ENCODE peak calls at places on chromosome 11, in four cellular contexts. B is neuronal stem cell, O is K562, V is MM.1S. K is an unnamed sample.

GRCh38 chr11:19763315-19763714 is 50.7 kb downstream of the NAV2 start:
- DNase-seq in O (no peak), B (no peak), V (no peak), K (no peak)

GRCh38 chr11:93073026-93073425 is 103.6 kb downstream of the MTNR1B start:
- DNase-seq in B (no peak), O (no peak), V (no peak), K (no peak)

GRCh38 chr11:123702137-123702536 is 39.3 kb downstream of the ZNF202 start:
- DNase-seq in O (no peak), B (no peak), V (no peak), K (no peak)

GRCh38 chr11:48354677-48355076 is 11.6 kb downstream of the OR4C5 start:
- DNase-seq in O (no peak), V (no peak), B (no peak), K (no peak)

GRCh38 chr11:121206810-121207209 is 85.8 kb upstream of the SC5D start:
- DNase-seq in V (no peak), O (no peak), B (no peak), K (no peak)

GRCh38 chr11:75313457-75314272 is 37.8 kb downstream of the ARRB1 start:
- DNase-seq in O (peak), B (no peak), V (no peak), K (peak)

GRCh38 chr11:108895579-108896480 is 231.0 kb downstream of the DDX10 start:
- DNase-seq in B (no peak), V (no peak), O (no peak), K (peak)

GRCh38 chr11:12241401-12241800 is 131.0 kb downstream of the MICAL2 start:
- DNase-seq in V (no peak), O (no peak), B (no peak), K (no peak)

GRCh38 chr11:78351193-78351592 is 66.4 kb downstream of the GAB2 start:
- DNase-seq in B (no peak), V (no peak), O (no peak), K (no peak)

GRCh38 chr11:78350646-78351165 is 66.9 kb downstream of the GAB2 start:
- DNase-seq in V (no peak), O (no peak), B (no peak), K (peak)

GRCh38 chr11:78349114-78349513 is 68.5 kb downstream of the GAB2 start:
- DNase-seq in O (no peak), B (no peak), V (no peak), K (peak)

GRCh38 chr11:78350101-78350645 is 67.4 kb downstream of the GAB2 start:
- DNase-seq in B (no peak), O (peak), V (no peak), K (peak)

DNA sequence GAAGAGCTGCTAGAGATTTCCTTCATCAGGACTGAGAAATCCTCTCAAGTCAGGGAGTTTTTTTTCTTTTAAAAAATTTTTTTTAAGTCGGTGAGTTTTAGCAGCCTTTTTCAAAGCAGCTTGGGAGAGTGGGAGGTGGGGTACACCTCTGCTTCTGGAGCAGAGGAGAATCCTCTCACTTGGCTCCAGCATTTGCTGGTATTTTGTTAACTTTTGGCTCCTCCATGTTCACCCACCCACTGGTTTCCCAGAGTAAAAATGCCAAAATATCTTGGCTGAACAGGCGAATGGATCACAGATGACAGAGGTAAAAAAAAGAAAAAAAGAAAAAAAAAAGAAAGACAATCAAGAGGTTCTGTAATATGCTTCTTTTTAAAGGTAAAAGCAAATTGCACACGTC is 68.0 kb downstream of the GAB2 start:
- DNase-seq in O (no peak), V (no peak), B (no peak), K (peak)
- H3K4me3 ChIP-seq in O (no peak), V (no peak), B (no peak), K (peak)

DNA sequence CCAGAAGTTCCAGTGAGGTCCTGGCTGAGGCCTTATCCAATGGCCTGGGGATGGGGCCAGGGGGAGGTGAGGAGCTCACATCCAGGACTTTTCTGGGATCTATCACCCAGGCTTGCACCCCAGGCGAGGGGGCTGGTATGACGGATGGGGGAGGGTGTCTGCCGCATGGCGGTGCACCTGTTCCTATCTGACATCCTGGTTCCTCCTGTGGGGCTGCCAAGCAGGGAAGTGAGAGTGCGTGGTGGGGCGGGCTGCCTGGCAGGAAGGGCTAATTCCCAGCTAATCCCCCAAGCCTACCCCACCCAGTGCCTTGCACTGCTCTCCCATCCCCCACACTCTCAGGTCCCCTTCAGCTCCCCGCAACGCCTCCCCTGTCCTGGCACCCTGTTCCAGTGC is 102.1 kb downstream of the NECTIN1 start:
- DNase-seq in O (no peak), V (no peak), B (no peak), K (no peak)
- H3K4me2 ChIP-seq in O (no peak), V (no peak), B (no peak), K (no peak)

GRCh38 chr11:65506770-65507485 is 8.1 kb downstream of the MALAT1 start:
- DNase-seq in V (peak), B (peak), O (no peak), K (no peak)
- H3K9ac ChIP-seq in V (peak), B (no peak), O (no peak), K (peak)

GRCh38 chr11:112963368-112963955 is 2.2 kb downstream of the NCAM1 start:
- DNase-seq in O (no peak), B (peak), V (no peak), K (no peak)
- H3K4me3 ChIP-seq in O (no peak), B (peak), V (no peak), K (peak)

DNA sequence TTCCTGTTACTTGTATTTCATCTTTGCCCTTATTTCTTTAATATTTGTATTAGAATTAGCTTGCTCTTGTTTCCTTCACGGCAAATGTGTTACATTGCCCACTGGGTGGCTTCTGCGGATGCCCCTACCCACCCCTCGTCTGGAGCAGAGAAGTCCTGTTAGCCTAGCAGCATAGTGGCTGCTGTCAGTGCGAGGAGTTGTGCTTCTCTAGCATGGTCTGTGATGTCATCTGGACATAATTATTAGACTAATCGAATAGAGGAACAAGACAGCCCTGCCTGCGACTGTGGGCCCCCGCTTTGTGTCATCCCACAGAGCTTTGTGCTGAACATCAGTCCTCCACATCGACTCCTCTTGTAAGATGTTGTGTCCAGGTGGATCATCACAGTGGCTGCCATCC is 74.5 kb downstream of the PPP6R3 start:
- DNase-seq in B (no peak), V (no peak), O (no peak), K (no peak)
- H3K4me2 ChIP-seq in B (no peak), V (no peak), O (no peak), K (no peak)

DNA sequence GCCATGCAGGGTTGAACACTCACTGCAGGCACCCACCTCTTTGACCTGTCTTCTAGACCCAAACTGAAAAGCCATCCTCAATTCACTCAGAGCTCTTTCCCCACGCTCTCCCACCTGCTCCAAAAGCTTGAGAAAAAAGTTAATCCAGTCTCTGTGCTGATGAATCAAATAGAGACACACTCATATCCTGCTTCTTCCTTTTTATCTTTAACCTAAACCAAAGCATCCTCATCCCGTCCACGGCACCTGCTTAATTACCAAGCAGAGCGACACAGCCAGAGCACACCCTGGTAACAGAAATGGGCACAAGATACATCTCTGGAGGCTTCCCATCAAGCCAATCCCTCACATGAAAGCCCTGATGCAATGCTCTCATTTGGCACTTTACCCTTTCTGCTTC is 102.6 kb downstream of the PLEKHA7 start:
- DNase-seq in O (no peak), V (no peak), B (no peak), K (no peak)
- H3K9ac ChIP-seq in O (no peak), V (no peak), B (no peak), K (no peak)

GRCh38 chr11:61580292-61580888 is 486 bp downstream of the SYT7 start:
- DNase-seq in B (no peak), O (no peak), V (no peak), K (no peak)
- H3K4me3 ChIP-seq in B (peak), O (peak), V (no peak), K (peak)

DNA sequence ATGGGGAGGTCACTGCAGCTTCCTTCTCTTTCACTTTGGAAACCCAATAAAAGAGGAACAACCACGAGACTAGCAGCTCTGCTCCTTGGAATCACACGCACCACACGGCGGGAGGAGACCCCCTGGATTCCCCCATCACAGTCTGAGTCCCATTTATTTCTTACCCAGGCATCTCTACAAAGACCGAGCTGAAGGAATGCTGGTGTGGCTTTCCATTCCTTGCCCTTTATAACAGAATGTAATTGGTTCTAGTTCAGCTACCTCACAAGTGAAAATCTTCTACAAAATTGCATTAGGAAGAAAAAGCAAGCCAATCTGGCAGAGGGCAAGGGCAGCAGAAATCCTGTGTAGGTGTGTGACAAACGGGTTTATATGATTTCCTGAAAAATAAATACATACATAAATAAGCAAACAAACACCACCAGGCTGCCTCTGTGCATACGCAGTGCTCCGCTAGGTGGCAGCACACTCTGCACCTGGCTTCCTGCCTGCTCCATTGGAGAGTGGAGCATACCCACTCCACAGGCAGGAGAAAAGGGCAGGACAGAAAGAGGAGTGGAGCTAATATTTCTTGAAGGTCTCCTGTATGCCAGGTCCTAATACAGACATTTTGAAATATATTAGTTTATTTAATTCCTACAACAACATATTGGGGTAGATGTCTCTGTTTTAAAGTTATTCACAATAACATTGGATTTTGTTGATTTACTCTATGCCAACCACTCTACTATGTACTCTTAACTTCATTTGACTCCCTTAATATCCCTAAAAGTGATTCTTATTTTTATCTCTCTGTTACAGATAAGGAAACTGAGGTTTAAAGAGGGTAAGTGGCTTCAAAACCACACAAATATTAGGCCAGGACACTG is 673.1 kb downstream of the KCNA4 start:
- DNase-seq in B (peak), V (peak), O (peak), K (peak)
- H3K4me2 ChIP-seq in B (no peak), V (peak), O (no peak), K (no peak)